ENCODE peak calls at places on chromosome 7, in six cellular contexts. Z is cerebellum, U is SK-N-SH, C is PC-3, B is T-helper 2 cell, O is RWPE1. Q is an unnamed sample.

GRCh38 chr7:22372863-22373262 is 15.9 kb upstream of the RAPGEF5 start:
- DNase-seq in Z (no peak), C (peak), O (no peak), B (no peak), U (no peak), Q (no peak)

GRCh38 chr7:106600569-106601373 is 60.2 kb downstream of the CCDC71L start:
- DNase-seq in C (no peak), B (no peak), Z (no peak), O (no peak), U (no peak), Q (no peak)

GRCh38 chr7:87083865-87084519 is 24.5 kb upstream of the ELAPOR2 start:
- DNase-seq in C (peak), U (no peak), B (no peak), O (no peak), Z (no peak), Q (no peak)

GRCh38 chr7:106071356-106071998 is 40.6 kb downstream of the SYPL1 start:
- DNase-seq in B (no peak), U (peak), Z (no peak), C (peak), O (peak), Q (peak)

GRCh38 chr7:71193099-71193810 is 61.3 kb downstream of the GALNT17 start:
- DNase-seq in Z (peak), B (no peak), U (no peak), C (no peak), O (no peak), Q (no peak)

GRCh38 chr7:55964802-55965470 is 551 bp downstream of the NIPSNAP2 start:
- DNase-seq in O (peak), U (peak), B (peak), Z (peak), C (peak), Q (no peak)

GRCh38 chr7:2635810-2636701 is 4.3 kb downstream of the TTYH3 start:
- DNase-seq in O (no peak), U (no peak), Z (no peak), B (no peak), C (no peak), Q (no peak)

GRCh38 chr7:44057849-44058758 is 7.3 kb downstream of the PGAM2 start:
- DNase-seq in U (no peak), B (no peak), O (peak), C (no peak), Z (no peak), Q (no peak)

GRCh38 chr7:76202666-76203030 is 952 bp downstream of the SRRM3 start:
- DNase-seq in C (no peak), O (no peak), B (no peak), U (peak), Z (peak), Q (no peak)

GRCh38 chr7:85535974-85536729 is 349.3 kb upstream of the SEMA3D start:
- DNase-seq in U (no peak), C (no peak), O (no peak), B (no peak), Z (no peak), Q (no peak)

GRCh38 chr7:116953727-116954442 is 584 bp downstream of the ST7 start:
- DNase-seq in O (peak), C (peak), U (peak), B (peak), Z (peak), Q (no peak)

GRCh38 chr7:13189712-13190111 is 502.3 kb downstream of the ARL4A start:
- DNase-seq in Z (no peak), C (no peak), O (no peak), B (no peak), U (no peak), Q (no peak)

GRCh38 chr7:149765399-149766121 is 7.8 kb downstream of the ZNF467 start:
- DNase-seq in B (no peak), U (peak), O (no peak), Z (peak), C (no peak), Q (no peak)

GRCh38 chr7:154757756-154758155 is 245.2 kb downstream of the PAXIP1 start:
- DNase-seq in B (no peak), O (no peak), C (no peak), Z (no peak), U (no peak), Q (no peak)

GRCh38 chr7:29918850-29919249 is 70.8 kb downstream of the SCRN1 start:
- DNase-seq in B (no peak), C (no peak), U (no peak), O (no peak), Z (no peak), Q (no peak)

GRCh38 chr7:100546129-100546867 is 7.3 kb downstream of the AGFG2 start:
- DNase-seq in U (no peak), Z (no peak), B (no peak), O (no peak), C (peak), Q (no peak)

GRCh38 chr7:102230593-102230992 is 56.1 kb upstream of the SH2B2 start:
- DNase-seq in U (no peak), B (no peak), C (no peak), Z (no peak), O (peak), Q (no peak)

GRCh38 chr7:124072603-124073324 is 39.9 kb upstream of the TMEM229A start:
- DNase-seq in O (peak), C (peak), B (no peak), Z (no peak), U (no peak), Q (no peak)